ENCODE peak calls at places on chromosomes 13 and 19, in five cellular contexts. One of them, this sample, is unnamed. For H3K27me3, the result is how much of the 10 kb centered on the place peaks cover.

GRCh38 chr13:41587490-41587889 is 130.1 kb downstream of the RGCC start:
- DNase-seq in dorsolateral prefrontal cortex: no peak
- DNase-seq in NT2/D1: no peak
- DNase-seq in BJ: no peak
- DNase-seq in DND-41: no peak
- DNase-seq in this sample: no peak

GRCh38 chr13:81318231-81319019 is 977.5 kb upstream of the SPRY2 start:
- DNase-seq in dorsolateral prefrontal cortex: no peak
- DNase-seq in NT2/D1: no peak
- DNase-seq in BJ: no peak
- DNase-seq in DND-41: no peak
- DNase-seq in this sample: no peak

GRCh38 chr19:33214621-33215020 is 11.0 kb downstream of the SLC7A10 start:
- DNase-seq in dorsolateral prefrontal cortex: peak
- DNase-seq in NT2/D1: peak
- DNase-seq in BJ: no peak
- DNase-seq in DND-41: no peak
- DNase-seq in this sample: peak

GRCh38 chr13:27016871-27017270 is 154.7 kb downstream of the USP12 start:
- DNase-seq in dorsolateral prefrontal cortex: no peak
- DNase-seq in NT2/D1: no peak
- DNase-seq in BJ: no peak
- DNase-seq in DND-41: no peak
- DNase-seq in this sample: no peak

GRCh38 chr13:112735791-112736190 is 46.0 kb downstream of the ATP11A start:
- DNase-seq in dorsolateral prefrontal cortex: no peak
- DNase-seq in NT2/D1: no peak
- DNase-seq in BJ: no peak
- DNase-seq in DND-41: no peak
- DNase-seq in this sample: no peak

GRCh38 chr19:38385057-38385803 is 2.6 kb downstream of the GGN start:
- DNase-seq in dorsolateral prefrontal cortex: no peak
- DNase-seq in NT2/D1: no peak
- DNase-seq in BJ: no peak
- DNase-seq in DND-41: no peak
- DNase-seq in this sample: no peak

GRCh38 chr13:29162638-29163037 is 342.5 kb downstream of the MTUS2 start:
- DNase-seq in dorsolateral prefrontal cortex: peak
- DNase-seq in NT2/D1: no peak
- DNase-seq in BJ: no peak
- DNase-seq in DND-41: no peak
- DNase-seq in this sample: peak

GRCh38 chr19:34173145-34173956 is 1.0 kb downstream of the LSM14A start:
- DNase-seq in dorsolateral prefrontal cortex: no peak
- DNase-seq in NT2/D1: peak
- DNase-seq in BJ: no peak
- DNase-seq in DND-41: peak
- DNase-seq in this sample: peak

GRCh38 chr19:3289971-3290569 is 65.6 kb downstream of the CELF5 start:
- DNase-seq in dorsolateral prefrontal cortex: no peak
- DNase-seq in NT2/D1: no peak
- DNase-seq in BJ: no peak
- DNase-seq in DND-41: no peak
- DNase-seq in this sample: no peak

GRCh38 chr19:17183271-17183757 is 31.8 kb upstream of the USE1 start:
- DNase-seq in dorsolateral prefrontal cortex: no peak
- DNase-seq in NT2/D1: no peak
- DNase-seq in BJ: no peak
- DNase-seq in DND-41: no peak
- DNase-seq in this sample: no peak

GRCh38 chr19:45472557-45473365 is 5.0 kb downstream of the FOSB start:
- DNase-seq in dorsolateral prefrontal cortex: no peak
- DNase-seq in NT2/D1: no peak
- DNase-seq in BJ: no peak
- DNase-seq in DND-41: no peak
- DNase-seq in this sample: peak

GRCh38 chr19:3054972-3055740 is 7.1 kb downstream of the TLE5 start:
- DNase-seq in dorsolateral prefrontal cortex: no peak
- DNase-seq in NT2/D1: no peak
- DNase-seq in BJ: no peak
- DNase-seq in DND-41: no peak
- DNase-seq in this sample: no peak

GRCh38 chr13:43878897-43879322 is 630 bp downstream of the CCDC122 start:
- DNase-seq in dorsolateral prefrontal cortex: peak
- DNase-seq in NT2/D1: no peak
- DNase-seq in BJ: peak
- DNase-seq in DND-41: no peak
- DNase-seq in this sample: peak

GRCh38 chr19:5654931-5655330 is 25.4 kb downstream of the MICOS13 start:
- DNase-seq in dorsolateral prefrontal cortex: no peak
- DNase-seq in NT2/D1: no peak
- DNase-seq in BJ: no peak
- DNase-seq in DND-41: no peak
- DNase-seq in this sample: no peak

GRCh38 chr19:9996541-9996940 is 13.8 kb downstream of the COL5A3 start:
- DNase-seq in dorsolateral prefrontal cortex: no peak
- DNase-seq in NT2/D1: no peak
- DNase-seq in BJ: no peak
- DNase-seq in DND-41: no peak
- DNase-seq in this sample: no peak

GRCh38 chr13:97030705-97031452 is 36.6 kb upstream of the OXGR1 start:
- DNase-seq in dorsolateral prefrontal cortex: no peak
- DNase-seq in NT2/D1: no peak
- DNase-seq in BJ: no peak
- DNase-seq in DND-41: no peak
- DNase-seq in this sample: peak

GRCh38 chr13:35729926-35730627 is 253.6 kb upstream of the MAB21L1 start:
- DNase-seq in dorsolateral prefrontal cortex: no peak
- DNase-seq in NT2/D1: no peak
- DNase-seq in BJ: no peak
- DNase-seq in DND-41: no peak
- DNase-seq in this sample: no peak

GRCh38 chr19:3046621-3047306 is 15.5 kb downstream of the TLE5 start:
- DNase-seq in dorsolateral prefrontal cortex: no peak
- DNase-seq in NT2/D1: no peak
- DNase-seq in BJ: no peak
- DNase-seq in DND-41: peak
- DNase-seq in this sample: peak

GRCh38 chr19:19213822-19214558 is 2.2 kb downstream of the NCAN start:
- DNase-seq in dorsolateral prefrontal cortex: no peak
- DNase-seq in NT2/D1: no peak
- DNase-seq in BJ: no peak
- DNase-seq in DND-41: no peak
- DNase-seq in this sample: no peak
- H3K27me3 ChIP-seq in dorsolateral prefrontal cortex: under half
- H3K27me3 ChIP-seq in NT2/D1: half or more
- H3K27me3 ChIP-seq in BJ: under half
- H3K27me3 ChIP-seq in DND-41: under half
- H3K27me3 ChIP-seq in this sample: under half

DNA sequence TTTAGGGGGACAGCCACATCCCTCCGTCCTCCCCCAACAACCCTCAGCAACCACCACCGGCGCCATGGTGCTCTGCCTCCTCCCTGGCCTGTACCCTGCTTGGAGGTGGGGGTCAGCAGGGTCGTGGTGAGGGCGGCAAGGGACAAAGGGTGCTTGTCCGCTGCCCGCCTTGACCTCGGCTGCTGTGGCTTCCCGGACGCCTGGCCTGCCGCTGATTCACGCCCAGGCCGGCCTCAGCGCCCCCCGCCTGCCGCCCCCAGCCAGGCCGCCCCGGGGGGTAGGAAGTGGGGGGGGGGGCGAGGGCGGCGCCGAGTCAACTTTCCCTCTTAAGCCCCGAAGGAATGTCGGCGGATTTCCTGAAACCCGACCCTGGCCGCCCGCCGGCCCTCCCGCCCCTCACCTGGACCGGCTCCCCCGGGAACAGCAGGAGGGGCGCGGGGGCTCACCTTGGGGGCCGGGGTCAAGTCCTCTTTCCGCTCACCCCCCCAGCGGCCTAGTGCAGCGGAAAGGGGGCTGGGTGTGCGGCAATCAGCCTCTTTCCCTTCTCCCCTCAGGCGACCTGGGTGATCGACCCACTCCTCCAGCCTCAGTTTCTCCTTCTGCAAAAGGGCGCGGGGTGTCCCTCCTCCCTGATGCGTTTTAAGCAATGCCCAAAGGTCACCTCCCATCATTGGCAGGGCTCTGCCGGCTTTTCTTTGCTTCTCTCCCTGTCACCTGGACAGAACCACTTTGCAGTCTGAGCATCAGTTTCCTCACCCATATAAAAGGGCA is 1.9 kb upstream of the TMEM59L start:
- DNase-seq in dorsolateral prefrontal cortex: no peak
- DNase-seq in NT2/D1: no peak
- DNase-seq in BJ: no peak
- DNase-seq in DND-41: no peak
- DNase-seq in this sample: no peak
- H3K27me3 ChIP-seq in dorsolateral prefrontal cortex: under half
- H3K27me3 ChIP-seq in NT2/D1: half or more
- H3K27me3 ChIP-seq in BJ: half or more
- H3K27me3 ChIP-seq in DND-41: under half
- H3K27me3 ChIP-seq in this sample: under half

DNA sequence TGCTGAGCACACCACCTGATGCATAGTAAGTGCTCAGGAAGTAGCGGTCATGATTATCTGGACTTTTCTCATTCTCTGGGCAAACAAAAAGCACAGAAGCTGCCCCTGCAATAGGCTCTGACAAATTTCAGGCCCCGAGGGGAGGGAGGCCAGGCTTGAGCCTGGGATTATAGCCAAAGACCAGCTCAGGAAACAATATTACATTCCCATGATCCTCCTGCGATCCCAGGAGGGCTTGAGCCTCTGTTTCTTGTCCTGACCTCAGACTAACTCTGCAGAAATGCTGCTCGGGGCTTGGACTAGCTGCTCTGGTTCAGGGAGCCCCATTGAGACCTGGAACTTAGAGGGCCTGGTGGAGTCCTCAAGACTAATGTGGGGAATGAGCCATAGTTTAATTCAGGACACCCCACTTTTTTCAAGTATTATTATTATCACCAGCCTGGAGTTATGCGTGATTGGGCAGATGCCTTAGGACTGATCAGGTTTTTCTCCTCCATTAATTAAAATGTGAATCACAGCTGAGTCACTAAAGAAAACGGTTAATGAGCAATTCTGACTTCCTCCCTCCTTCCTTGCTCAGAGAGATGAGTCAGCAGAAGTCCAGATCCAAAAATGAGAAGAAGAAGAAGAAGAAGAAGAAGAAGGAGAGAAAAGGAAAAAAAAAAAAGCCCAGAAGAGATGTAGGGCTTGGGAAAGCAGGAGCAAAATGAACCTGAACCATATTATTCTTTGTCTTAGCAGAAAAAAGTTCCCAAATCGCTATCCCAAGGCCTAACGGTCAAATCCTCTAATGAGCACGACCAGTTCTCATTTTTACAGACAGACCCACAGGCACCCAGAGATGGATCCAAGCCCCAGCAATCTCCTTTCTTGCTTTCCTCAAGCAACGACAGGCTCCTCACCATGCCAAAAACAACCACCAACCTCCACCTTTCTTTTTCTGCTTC is 107.2 kb downstream of the CACNA1A start:
- DNase-seq in dorsolateral prefrontal cortex: no peak
- DNase-seq in NT2/D1: no peak
- DNase-seq in BJ: peak
- DNase-seq in DND-41: no peak
- DNase-seq in this sample: peak
- H3K27me3 ChIP-seq in dorsolateral prefrontal cortex: under half
- H3K27me3 ChIP-seq in NT2/D1: under half
- H3K27me3 ChIP-seq in BJ: under half
- H3K27me3 ChIP-seq in DND-41: under half
- H3K27me3 ChIP-seq in this sample: under half

GRCh38 chr19:52936958-52937334 is 13.7 kb upstream of the ZNF888 start:
- DNase-seq in dorsolateral prefrontal cortex: no peak
- DNase-seq in NT2/D1: no peak
- DNase-seq in BJ: no peak
- DNase-seq in DND-41: no peak
- DNase-seq in this sample: no peak
- H3K27me3 ChIP-seq in dorsolateral prefrontal cortex: under half
- H3K27me3 ChIP-seq in NT2/D1: under half
- H3K27me3 ChIP-seq in BJ: under half
- H3K27me3 ChIP-seq in DND-41: under half
- H3K27me3 ChIP-seq in this sample: under half